ENCODE peak calls at places on chromosome 19, in seven cellular contexts. I is transverse colon; S is CD8-positive, alpha-beta T cell; E is astrocyte of the spinal cord; V is ovary; G is lower lobe of right lung; N is mammary epithelial cell. B is an unnamed sample.

GRCh38 chr19:43820861-43821215 is 6.3 kb upstream of the ZNF283 start:
- DNase-seq in I (no peak), N (no peak), E (no peak), G (no peak), V (no peak), S (no peak), B (no peak)

GRCh38 chr19:54427586-54427985 is 12.3 kb downstream of the TTYH1 start:
- DNase-seq in N (no peak), V (no peak), I (no peak), G (no peak), S (no peak), E (no peak), B (no peak)

GRCh38 chr19:29532097-29532496 is 6.3 kb downstream of the VSTM2B start:
- DNase-seq in E (no peak), V (no peak), N (no peak), I (no peak), G (no peak), S (no peak), B (no peak)

GRCh38 chr19:29596080-29596479 is 10.0 kb upstream of the POP4 start:
- DNase-seq in E (no peak), S (no peak), N (no peak), I (no peak), V (no peak), G (no peak), B (no peak)

GRCh38 chr19:1766800-1767352 is 13.6 kb downstream of the ONECUT3 start:
- DNase-seq in E (no peak), S (no peak), G (no peak), N (no peak), V (no peak), I (no peak), B (no peak)

GRCh38 chr19:14944456-14944855 is 3.2 kb downstream of the OR7C2 start:
- DNase-seq in S (no peak), N (no peak), V (no peak), I (no peak), G (no peak), E (no peak), B (no peak)

GRCh38 chr19:21921691-21922180 is 85.8 kb upstream of the ZNF43 start:
- DNase-seq in E (no peak), G (no peak), S (no peak), V (no peak), I (no peak), N (no peak), B (no peak)

GRCh38 chr19:9171393-9171991 is 7.3 kb upstream of the OR7D2 start:
- DNase-seq in V (no peak), I (no peak), E (no peak), N (no peak), S (no peak), G (no peak), B (peak; percentile 15)

GRCh38 chr19:44696939-44697669 is 1.8 kb upstream of the CEACAM16 start:
- DNase-seq in N (no peak), E (no peak), V (no peak), I (no peak), G (no peak), S (no peak), B (no peak)

GRCh38 chr19:51508059-51508733 is 6.6 kb upstream of the SIGLEC12 start:
- DNase-seq in I (no peak), N (no peak), S (no peak), E (no peak), G (no peak), V (no peak), B (no peak)

GRCh38 chr19:823565-824121 is 1.9 kb upstream of the PLPPR3 start:
- DNase-seq in S (no peak), V (no peak), E (no peak), G (no peak), I (peak; percentile 40), N (no peak), B (no peak)

GRCh38 chr19:34393629-34394028 is 10.6 kb upstream of the PDCD2L start:
- DNase-seq in E (no peak), G (no peak), V (no peak), N (no peak), I (no peak), S (no peak), B (no peak)

GRCh38 chr19:28999733-29000433 is 213.1 kb downstream of the UQCRFS1 start:
- DNase-seq in V (no peak), N (no peak), S (no peak), G (no peak), I (no peak), E (no peak), B (no peak)

GRCh38 chr19:7397687-7398086 is 49.0 kb downstream of the ARHGEF18 start:
- DNase-seq in S (no peak), V (no peak), N (peak; percentile 57), G (no peak), E (peak; percentile 85), I (no peak), B (peak; percentile 67)

GRCh38 chr19:2016041-2016807 is 710 bp upstream of the BTBD2 start:
- DNase-seq in I (peak; percentile 84), N (peak; percentile 66), S (no peak), G (peak; percentile 77), E (peak; percentile 80), V (peak; percentile 82), B (peak; percentile 86)

GRCh38 chr19:48715681-48716171 is 3.8 kb downstream of the MAMSTR start:
- DNase-seq in S (no peak), V (peak; percentile 67), I (peak; percentile 37), N (no peak), E (no peak), G (no peak), B (no peak)

GRCh38 chr19:23772668-23773063 is 14.0 kb upstream of the ZNF681 start:
- DNase-seq in E (no peak), V (no peak), G (no peak), S (no peak), N (no peak), I (no peak), B (no peak)

GRCh38 chr19:1423445-1424181 is 14.6 kb upstream of the RPS15 start:
- DNase-seq in S (no peak), N (no peak), G (no peak), E (no peak), V (no peak), I (no peak), B (no peak)

GRCh38 chr19:50461066-50461875 is 15.0 kb upstream of the EMC10 start:
- DNase-seq in I (peak; percentile 73), S (peak; percentile 34), V (peak; percentile 49), G (no peak), E (peak; percentile 62), N (peak; percentile 42), B (peak; percentile 59)

GRCh38 chr19:6580313-6580712 is 10.6 kb downstream of the CD70 start:
- DNase-seq in V (no peak), G (no peak), E (peak; percentile 71), I (no peak), S (no peak), N (peak; percentile 89), B (peak; percentile 18)

GRCh38 chr19:6564393-6564792 is 26.6 kb downstream of the CD70 start:
- DNase-seq in S (no peak), V (no peak), N (peak; percentile 47), I (no peak), E (peak; percentile 11), G (no peak), B (no peak)

DNA sequence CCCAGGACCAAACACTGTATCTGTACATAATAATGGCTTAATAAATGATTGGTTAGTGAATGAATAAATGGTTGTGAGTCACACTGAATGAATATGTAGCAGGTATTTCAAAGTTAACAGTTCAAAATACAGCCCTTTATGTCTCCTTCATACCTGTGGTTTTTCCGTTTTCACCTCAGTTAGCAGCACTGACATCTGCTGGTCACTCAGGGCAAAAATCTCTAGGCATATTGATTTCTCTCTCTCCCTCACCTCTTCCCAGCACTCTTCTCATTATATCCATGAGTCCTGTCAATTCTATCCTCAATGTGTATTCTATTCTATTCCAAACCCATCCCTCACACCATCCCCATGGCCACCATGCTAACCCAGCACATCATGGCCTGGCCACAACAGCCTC is 76.2 kb downstream of the PEG3 start:
- DNase-seq in V (no peak), I (no peak), S (no peak), E (no peak), N (no peak), G (no peak), B (peak; percentile 3)
- TF ChIP-seq CTCF in V (no peak), I (no peak), S (no peak), E (no peak), N (no peak), G (no peak), B (no peak)

GRCh38 chr19:13099073-13099999 is 3.3 kb downstream of the LYL1 start:
- DNase-seq in S (peak; percentile 61), V (peak; percentile 52), N (no peak), I (peak; percentile 85), G (peak; percentile 91), E (no peak), B (peak; percentile 77)
- TF ChIP-seq CTCF in S (no peak), V (no peak), N (no peak), I (no peak), G (no peak), E (no peak), B (no peak)

GRCh38 chr19:12937243-12938053 is 961 bp upstream of the CALR start:
- DNase-seq in I (peak; percentile 48), S (no peak), N (no peak), E (no peak), V (no peak), G (no peak), B (peak; percentile 50)

GRCh38 chr19:12939908-12940533 is 1.6 kb downstream of the CALR start:
- DNase-seq in S (no peak), V (no peak), E (no peak), I (no peak), N (no peak), G (no peak), B (no peak)

GRCh38 chr19:12939292-12939606 is 840 bp downstream of the CALR start:
- DNase-seq in I (peak; percentile 28), G (no peak), E (no peak), V (no peak), N (peak; percentile 44), S (no peak), B (peak; percentile 65)

GRCh38 chr19:12938054-12938535 is 314 bp upstream of the CALR start:
- DNase-seq in S (peak; percentile 99), E (peak; percentile 100), V (peak; percentile 99), I (peak; percentile 100), G (peak; percentile 100), N (peak; percentile 99), B (peak; percentile 100)

GRCh38 chr19:12938536-12939291 is at the start of gene CALR:
- DNase-seq in N (peak; percentile 40), I (peak; percentile 45), V (no peak), G (no peak), E (no peak), S (no peak), B (no peak)
- TF ChIP-seq CTCF in N (no peak), I (peak; percentile 66), V (peak; percentile 23), G (peak; percentile 18), E (peak; percentile 23), S (no peak), B (peak; percentile 11)

GRCh38 chr19:40235238-40236025 is 8.9 kb upstream of the CCNP start:
- DNase-seq in N (no peak), G (peak; percentile 41), S (no peak), I (no peak), E (no peak), V (no peak), B (no peak)
- TF ChIP-seq CTCF in N (no peak), G (no peak), S (no peak), I (no peak), E (peak; percentile 19), V (no peak), B (no peak)

GRCh38 chr19:3275583-3276340 is 51.3 kb downstream of the CELF5 start:
- DNase-seq in N (peak; percentile 83), I (peak; percentile 91), S (peak; percentile 88), V (peak; percentile 63), E (peak; percentile 62), G (peak; percentile 76), B (peak; percentile 66)
- TF ChIP-seq CTCF in N (no peak), I (no peak), S (peak; percentile 14), V (no peak), E (no peak), G (peak; percentile 34), B (peak; percentile 46)

GRCh38 chr19:16894080-16894479 is 5.3 kb downstream of the F2RL3 start:
- DNase-seq in S (no peak), E (no peak), V (no peak), I (no peak), N (no peak), G (no peak), B (no peak)
- TF ChIP-seq CTCF in S (no peak), E (no peak), V (no peak), I (no peak), N (no peak), G (no peak), B (no peak)